ENCODE peak calls at places on chromosomes 2 and 18, in four cellular contexts. Y, Z, H and L are unnamed samples.

GRCh38 chr2:156339110-156339847 is 6.8 kb upstream of the NR4A2 start:
- DNase-seq in Y (no peak), Z (no peak), H (no peak), L (no peak)

GRCh38 chr2:25043241-25043867 is 1.5 kb downstream of the EFR3B start:
- DNase-seq in Y (peak), Z (no peak), H (peak), L (peak)

GRCh38 chr18:70430501-70431173 is 141.8 kb downstream of the SOCS6 start:
- DNase-seq in Y (no peak), Z (no peak), H (no peak), L (no peak)

GRCh38 chr2:157334335-157334734 is 8.7 kb upstream of the ERMN start:
- DNase-seq in Y (no peak), Z (no peak), H (no peak), L (no peak)

GRCh38 chr2:127659408-127660290 is 13.7 kb downstream of the GPR17 start:
- DNase-seq in Y (no peak), Z (peak), H (no peak), L (peak)

GRCh38 chr2:234880551-234881211 is 71.1 kb upstream of the SH3BP4 start:
- DNase-seq in Y (peak), Z (no peak), H (peak), L (no peak)

GRCh38 chr18:44536041-44536440 is 144.6 kb upstream of the SETBP1 start:
- DNase-seq in Y (peak), Z (no peak), H (peak), L (no peak)

GRCh38 chr2:51673628-51674027 is 641.7 kb upstream of the NRXN1 start:
- DNase-seq in Y (no peak), Z (no peak), H (no peak), L (no peak)

GRCh38 chr2:229154381-229154780 is 116.7 kb downstream of the PID1 start:
- DNase-seq in Y (peak), Z (no peak), H (peak), L (no peak)

GRCh38 chr2:83196225-83196624 is 1262.9 kb downstream of the SUCLG1 start:
- DNase-seq in Y (peak), Z (no peak), H (peak), L (no peak)